ENCODE peak calls at places on chromosome 3, in six cellular contexts. R is tibial nerve, A is fibroblast of the aortic adventitia, P is GM12878, W is mesothelial cell of epicardium, X is cardiac muscle cell. H is an unnamed sample.

GRCh38 chr3:102095383-102095782 is 246.1 kb downstream of the NFKBIZ start:
- DNase-seq in A (no peak), R (no peak), W (no peak), X (no peak), P (no peak), H (no peak)

GRCh38 chr3:29338377-29338776 is 57.5 kb downstream of the RBMS3 start:
- DNase-seq in R (no peak), P (no peak), W (no peak), X (no peak), A (peak), H (no peak)

GRCh38 chr3:107904536-107905066 is 186.2 kb downstream of the CD47 start:
- DNase-seq in W (no peak), R (no peak), A (no peak), X (peak), P (no peak), H (no peak)

GRCh38 chr3:39531681-39532080 is 64.2 kb downstream of the MOBP start:
- DNase-seq in W (no peak), R (no peak), A (peak), X (peak), P (no peak), H (no peak)

GRCh38 chr3:1962531-1963090 is 136.1 kb upstream of the CNTN4 start:
- DNase-seq in P (no peak), W (no peak), R (no peak), X (no peak), A (no peak), H (no peak)

GRCh38 chr3:160446522-160447056 is 3.0 kb downstream of the TRIM59 start:
- DNase-seq in A (no peak), R (no peak), P (no peak), W (no peak), X (no peak), H (no peak)

GRCh38 chr3:72044231-72044935 is 259.4 kb upstream of the PROK2 start:
- DNase-seq in X (peak), W (no peak), R (no peak), P (no peak), A (no peak), H (no peak)

GRCh38 chr3:141646760-141647561 is 91.1 kb upstream of the RNF7 start:
- DNase-seq in A (peak), P (no peak), W (no peak), R (no peak), X (peak), H (peak)

GRCh38 chr3:17116007-17116659 is 231.4 kb downstream of the PLCL2 start:
- DNase-seq in W (no peak), R (no peak), P (no peak), X (no peak), A (no peak), H (no peak)

GRCh38 chr3:67790043-67790442 is 135.6 kb upstream of the SUCLG2 start:
- DNase-seq in P (peak), R (no peak), A (peak), X (peak), W (no peak), H (no peak)

GRCh38 chr3:170765419-170766078 is 104.4 kb downstream of the RPL22L1 start:
- DNase-seq in P (no peak), R (no peak), W (no peak), X (no peak), A (no peak), H (no peak)

GRCh38 chr3:143883151-143883550 is 34.9 kb upstream of the SLC9A9 start:
- DNase-seq in X (no peak), P (no peak), R (no peak), W (no peak), A (no peak), H (no peak)

GRCh38 chr3:71583569-71584215 is at the start of gene FOXP1:
- DNase-seq in P (no peak), R (peak), A (peak), X (peak), W (peak), H (peak)

GRCh38 chr3:131361464-131362421 is 19.8 kb upstream of the NUDT16 start:
- DNase-seq in R (peak), X (peak), A (peak), W (peak), P (peak), H (peak)

GRCh38 chr3:12423918-12424634 is 60.2 kb upstream of the TSEN2 start:
- DNase-seq in R (no peak), W (no peak), X (peak), P (no peak), A (peak), H (no peak)

GRCh38 chr3:38139652-38140051 is 1.2 kb downstream of the MYD88 start:
- DNase-seq in W (peak), A (no peak), X (no peak), P (no peak), R (no peak), H (no peak)

GRCh38 chr3:107455621-107456020 is 67.1 kb upstream of the BBX start:
- DNase-seq in X (no peak), W (no peak), R (no peak), A (no peak), P (no peak), H (no peak)

GRCh38 chr3:192715126-192715525 is 12.2 kb downstream of the FGF12 start:
- DNase-seq in P (no peak), A (no peak), W (no peak), X (no peak), R (no peak), H (no peak)

GRCh38 chr3:193768069-193768391 is 175.0 kb downstream of the OPA1 start:
- DNase-seq in A (peak), X (peak), W (no peak), R (no peak), P (no peak), H (no peak)

GRCh38 chr3:117818592-117818991 is 1109.0 kb downstream of the TUSC7 start:
- DNase-seq in A (no peak), X (no peak), W (no peak), R (no peak), P (no peak), H (no peak)

GRCh38 chr3:129000742-129001100 is 383 bp upstream of the EFCC1 start:
- DNase-seq in A (no peak), P (no peak), W (no peak), X (no peak), R (no peak), H (no peak)

DNA sequence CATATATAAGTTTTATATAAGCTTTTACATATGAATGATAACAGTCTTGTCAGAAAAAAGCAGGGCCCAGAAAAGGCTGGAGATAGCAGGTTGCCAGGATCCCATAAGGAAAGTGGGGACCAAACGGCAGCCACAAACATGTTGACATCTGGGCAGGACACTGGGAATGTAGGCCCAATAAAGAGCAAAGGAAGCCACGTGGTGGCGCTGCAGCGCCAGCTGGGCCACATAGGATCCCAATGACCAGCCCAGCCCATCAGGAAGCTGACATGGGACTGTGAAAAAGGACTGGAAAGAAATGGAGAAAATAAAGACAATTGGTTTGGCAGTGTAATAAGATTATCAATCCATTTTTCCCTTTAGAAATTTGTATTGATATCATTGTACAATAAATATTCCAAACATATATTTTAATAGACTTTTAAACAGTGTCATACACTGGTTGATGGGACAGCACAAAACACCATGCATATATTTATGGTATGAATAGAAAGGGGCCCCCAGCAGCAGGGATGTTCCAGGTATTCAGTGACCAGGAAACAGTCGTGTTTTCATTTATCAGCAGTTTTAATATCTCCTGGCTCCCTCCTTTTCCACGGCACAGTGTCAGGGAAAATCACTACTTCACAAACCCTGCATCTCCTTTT is 89.0 kb upstream of the STRIT1 start:
- DNase-seq in X (peak), R (peak), A (peak), P (no peak), W (peak), H (peak)
- TF ChIP-seq CTCF in X (peak), R (peak), A (peak), P (peak), W (peak), H (no peak)

GRCh38 chr3:196292281-196292923 is 4.9 kb upstream of the PCYT1A start:
- DNase-seq in X (no peak), A (no peak), R (no peak), W (no peak), P (no peak), H (no peak)
- TF ChIP-seq CTCF in X (no peak), A (no peak), R (no peak), W (no peak), P (peak), H (no peak)

GRCh38 chr3:57864853-57865252 is 108.7 kb downstream of the SLMAP start:
- DNase-seq in P (no peak), W (no peak), R (no peak), A (peak), X (peak), H (no peak)
- TF ChIP-seq CTCF in P (peak), W (peak), R (peak), A (peak), X (peak), H (no peak)

GRCh38 chr3:58058654-58059263 is 50.5 kb downstream of the FLNB start:
- DNase-seq in P (no peak), W (no peak), A (peak), R (no peak), X (peak), H (no peak)
- TF ChIP-seq CTCF in P (no peak), W (no peak), A (no peak), R (no peak), X (no peak), H (no peak)

GRCh38 chr3:112293368-112294321 is at the start of gene SLC9C1:
- DNase-seq in P (peak), X (peak), R (no peak), W (peak), A (peak), H (no peak)

GRCh38 chr3:112298781-112299180 is 4.8 kb upstream of the SLC9C1 start:
- DNase-seq in A (no peak), X (no peak), P (no peak), W (no peak), R (no peak), H (no peak)

GRCh38 chr3:112302881-112303761 is 9.1 kb upstream of the SLC9C1 start:
- DNase-seq in P (no peak), X (peak), A (peak), R (no peak), W (no peak), H (no peak)

GRCh38 chr3:112302061-112302830 is 8.2 kb upstream of the SLC9C1 start:
- DNase-seq in A (peak), X (peak), P (no peak), R (no peak), W (peak), H (no peak)

GRCh38 chr3:112297714-112298113 is 3.7 kb upstream of the SLC9C1 start:
- DNase-seq in W (no peak), A (no peak), R (no peak), X (no peak), P (no peak), H (no peak)
- TF ChIP-seq CTCF in W (no peak), A (no peak), R (no peak), X (no peak), P (no peak), H (no peak)

GRCh38 chr3:155325263-155325835 is 31.9 kb upstream of the STRIT1 start:
- DNase-seq in A (no peak), P (no peak), W (no peak), R (no peak), X (no peak), H (no peak)
- TF ChIP-seq CTCF in A (no peak), P (no peak), W (no peak), R (no peak), X (no peak), H (no peak)

H was measured in lower leg skin.